ENCODE peak calls at places on chromosomes 16 and 17, in four cellular contexts. T is Peyer's patch, C is A549, M is HepG2. G is an unnamed sample.
A peak's percentile ranks its signal among the peaks of the same experiment; 100 is the strongest.

GRCh38 chr17:66614469-66614868 is 220.4 kb upstream of the CACNG5 start:
- DNase-seq in T (no peak), M (no peak), C (no peak), G (no peak)

GRCh38 chr17:41413353-41413752 is 11.0 kb downstream of the KRT37 start:
- DNase-seq in T (no peak), C (no peak), M (no peak), G (no peak)

GRCh38 chr17:16273499-16273898 is 56.5 kb downstream of the PIGL start:
- DNase-seq in M (no peak), C (no peak), T (no peak), G (no peak)

GRCh38 chr17:14222611-14223010 is 14.1 kb downstream of the CDRT15 start:
- DNase-seq in M (no peak), C (no peak), T (no peak), G (no peak)

GRCh38 chr17:79391808-79392233 is 219.0 kb downstream of the RBFOX3 start:
- DNase-seq in T (peak; percentile 83), C (peak; percentile 93), M (peak; percentile 48), G (peak; percentile 77)

GRCh38 chr16:67967956-67968439 is 439 bp downstream of the SLC12A4 start:
- DNase-seq in C (peak; percentile 36), M (no peak), T (no peak), G (peak; percentile 73)

GRCh38 chr16:69921125-69921524 is 30.0 kb upstream of the CLEC18A start:
- DNase-seq in M (no peak), T (no peak), C (no peak), G (no peak)

GRCh38 chr16:53908731-53909130 is 204.8 kb downstream of the FTO start:
- DNase-seq in T (no peak), C (no peak), M (no peak), G (no peak)

GRCh38 chr16:35180970-35181369 is 1721.6 kb downstream of the TP53TG3F start:
- DNase-seq in M (no peak), T (peak; percentile 25), C (no peak), G (no peak)

GRCh38 chr16:81483970-81484595 is 39.5 kb downstream of the CMIP start:
- DNase-seq in T (no peak), M (no peak), C (no peak), G (peak; percentile 23)

GRCh38 chr16:69831212-69832123 is 69.3 kb downstream of the WWP2 start:
- DNase-seq in T (no peak), M (peak; percentile 72), C (peak; percentile 65), G (no peak)

GRCh38 chr16:5451641-5452040 is 354.0 kb upstream of the EEF2KMT start:
- DNase-seq in M (no peak), T (no peak), C (no peak), G (no peak)

GRCh38 chr16:11391576-11391975 is 46.3 kb downstream of the RMI2 start:
- DNase-seq in M (no peak), T (no peak), C (no peak), G (no peak)

DNA sequence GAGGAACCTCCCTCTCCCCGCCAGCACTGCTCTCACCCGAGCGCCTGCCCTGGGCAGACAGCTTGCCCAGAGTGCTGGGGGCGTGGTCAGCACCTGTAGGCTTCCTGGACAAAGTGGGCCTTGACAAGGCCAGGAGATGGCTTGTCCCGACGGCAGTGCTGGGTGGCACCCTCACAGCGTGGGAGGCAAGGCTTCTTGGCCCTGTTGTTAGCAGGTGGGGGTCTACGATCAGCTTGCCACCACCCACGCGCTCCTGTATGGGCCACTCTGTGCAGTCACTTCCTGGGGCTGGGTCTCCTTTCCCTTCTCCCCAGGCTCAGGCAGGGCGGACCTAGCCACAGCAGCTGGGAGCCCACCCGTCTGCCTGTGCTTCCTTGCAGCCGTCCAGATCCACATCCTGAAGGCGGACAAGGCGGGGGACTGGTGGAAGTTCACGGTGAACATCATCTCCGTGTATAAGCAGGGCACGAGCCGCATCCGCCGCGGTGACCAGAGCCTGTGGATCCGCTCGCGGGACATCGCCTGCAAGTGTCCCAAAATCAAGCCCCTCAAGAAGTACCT is 218.0 kb downstream of the NTN1 start:
- DNase-seq in T (peak; percentile 56), C (no peak), M (no peak), G (no peak)
- TF ChIP-seq POLR2A in T (no peak), C (no peak), M (no peak), G (no peak)

GRCh38 chr17:78144146-78144719 is 2.0 kb upstream of the C17orf99 start:
- DNase-seq in M (no peak), T (peak; percentile 86), C (no peak), G (peak; percentile 80)

GRCh38 chr17:78144736-78145641 is 1.2 kb upstream of the C17orf99 start:
- DNase-seq in M (no peak), C (no peak), T (peak; percentile 57), G (no peak)

GRCh38 chr17:78141437-78142112 is 4.6 kb upstream of the C17orf99 start:
- DNase-seq in T (peak; percentile 50), M (no peak), C (no peak), G (no peak)

GRCh38 chr17:78142113-78142861 is 3.9 kb upstream of the C17orf99 start:
- DNase-seq in C (peak; percentile 85), T (peak; percentile 85), M (peak; percentile 65), G (no peak)

DNA sequence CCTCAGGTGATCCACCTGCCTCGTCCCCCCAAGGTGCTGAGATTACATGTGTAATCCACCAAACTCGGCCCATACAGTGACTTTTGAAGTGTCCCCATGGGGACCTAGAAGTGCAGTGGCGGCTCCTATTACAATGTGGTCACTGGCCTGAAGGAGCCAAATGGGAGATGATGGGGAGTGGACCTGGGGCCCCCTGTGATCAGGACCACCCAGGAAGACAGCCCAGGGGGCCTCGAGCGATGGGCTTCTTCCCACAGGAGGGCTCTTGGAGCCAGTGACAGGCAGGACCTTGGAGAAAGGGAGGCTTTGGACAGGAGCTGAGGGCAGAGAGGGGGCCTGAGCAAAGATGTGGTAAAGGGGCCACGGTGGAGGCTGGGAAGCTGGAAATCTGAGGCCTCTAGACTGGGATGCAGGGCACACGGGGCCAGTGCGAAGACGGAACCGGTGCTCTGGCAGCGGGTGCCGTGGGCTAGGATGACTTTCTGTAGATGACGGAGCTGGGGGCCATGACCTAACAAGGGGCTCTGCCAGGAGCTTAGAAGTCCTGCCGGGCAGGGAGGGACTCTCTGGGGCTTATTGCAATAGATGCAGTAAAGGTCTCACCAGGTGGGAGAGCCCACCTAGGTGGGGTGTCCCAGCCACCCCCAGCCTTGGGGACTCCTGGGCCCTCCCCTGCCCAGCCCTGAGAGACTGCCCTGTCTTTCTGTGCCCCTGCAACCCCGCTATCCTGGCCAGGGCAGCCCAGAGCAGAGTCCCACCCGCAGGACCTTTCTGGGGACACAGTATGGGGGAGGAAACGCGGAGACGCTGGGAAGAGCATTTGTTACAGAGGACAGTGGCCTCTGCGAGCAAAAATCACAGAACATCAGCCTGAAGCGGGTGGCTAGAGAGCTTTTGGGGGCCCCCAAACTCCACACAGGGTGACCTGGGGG is 2.7 kb upstream of the C17orf99 start:
- DNase-seq in C (no peak), T (no peak), M (no peak), G (no peak)
- TF ChIP-seq POLR2A in C (no peak), T (no peak), M (no peak), G (no peak)

GRCh38 chr16:9134739-9135138 is 43.3 kb downstream of the HAPSTR1 start:
- DNase-seq in C (peak; percentile 69), T (peak; percentile 83), M (peak; percentile 79), G (peak; percentile 39)
- TF ChIP-seq POLR2A in C (no peak), T (no peak), M (no peak), G (no peak)

GRCh38 chr17:48930435-48930873 is 14.2 kb downstream of the SNF8 start:
- DNase-seq in M (peak; percentile 66), T (no peak), C (no peak), G (no peak)

GRCh38 chr17:48925991-48926342 is 17.8 kb downstream of the UBE2Z start:
- DNase-seq in M (no peak), C (no peak), T (no peak), G (no peak)

GRCh38 chr17:48928876-48929811 is 15.5 kb downstream of the SNF8 start:
- DNase-seq in C (no peak), M (no peak), T (no peak), G (no peak)

GRCh38 chr17:48929812-48930165 is 14.9 kb downstream of the SNF8 start:
- DNase-seq in C (no peak), M (no peak), T (no peak), G (no peak)

GRCh38 chr17:48927978-48928716 is 16.5 kb downstream of the SNF8 start:
- DNase-seq in T (no peak), M (no peak), C (no peak), G (no peak)
- TF ChIP-seq POLR2A in T (no peak), M (peak; percentile 50), C (no peak), G (no peak)

GRCh38 chr17:36683387-36683786 is 82.0 kb downstream of the MRM1 start:
- DNase-seq in C (no peak), M (no peak), T (no peak), G (no peak)
- TF ChIP-seq POLR2A in C (no peak), M (no peak), T (no peak), G (no peak)

GRCh38 chr17:7688808-7689316 is 585 bp downstream of the WRAP53 start:
- DNase-seq in T (no peak), M (no peak), C (no peak), G (no peak)

GRCh38 chr17:7686221-7687071 is 844 bp downstream of the TP53 start:
- DNase-seq in T (peak; percentile 87), C (peak; percentile 78), M (peak; percentile 77), G (peak; percentile 97)

GRCh38 chr17:7687072-7687907 is at the start of gene TP53:
- DNase-seq in T (peak; percentile 96), C (peak; percentile 91), M (peak; percentile 90), G (peak; percentile 96)

GRCh38 chr17:7685533-7686220 is 1.6 kb downstream of the TP53 start:
- DNase-seq in M (peak; percentile 86), T (peak; percentile 96), C (peak; percentile 91), G (peak; percentile 97)

DNA sequence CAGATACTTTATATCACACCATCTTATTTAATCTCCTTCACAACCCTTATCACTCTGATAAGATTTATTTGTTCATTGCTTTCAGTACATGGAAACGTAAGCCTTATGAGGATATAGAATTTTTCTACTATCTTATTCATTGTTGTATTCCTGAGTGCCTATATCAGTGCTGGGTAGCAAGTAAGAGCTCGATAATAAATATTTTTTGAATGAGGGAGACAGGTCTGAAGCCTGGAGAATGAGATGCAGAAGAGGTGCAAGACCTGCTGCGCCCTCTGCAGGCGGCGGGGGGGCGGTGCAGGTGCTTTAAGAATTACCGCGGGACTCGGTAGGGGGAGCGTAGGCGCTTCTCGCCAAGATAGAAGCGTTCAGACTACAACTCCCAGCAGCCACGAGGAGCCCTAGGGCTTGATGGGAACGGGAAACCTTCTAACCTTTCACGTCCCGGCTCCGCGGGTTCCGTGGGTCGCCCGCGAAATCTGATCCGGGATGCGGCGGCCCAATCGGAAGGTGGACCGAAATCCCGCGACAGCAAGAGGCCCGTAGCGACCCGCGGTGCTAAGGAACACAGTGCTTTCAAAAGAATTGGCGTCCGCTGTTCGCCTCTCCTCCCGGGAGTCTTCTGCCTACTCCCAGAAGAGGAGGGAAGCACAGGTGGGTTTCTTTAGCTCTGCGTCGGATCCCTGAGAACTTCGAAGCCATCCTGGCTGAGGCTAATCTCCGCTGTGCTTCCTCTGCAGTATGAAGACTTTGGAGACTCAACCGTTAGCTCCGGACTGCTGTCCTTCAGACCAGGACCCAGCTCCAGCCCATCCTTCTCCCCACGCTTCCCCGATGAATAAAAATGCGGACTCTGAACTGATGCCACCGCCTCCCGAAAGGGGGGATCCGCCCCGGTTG is at the start of gene WRAP53:
- DNase-seq in T (peak; percentile 99), M (peak; percentile 98), C (peak; percentile 98), G (peak; percentile 96)
- TF ChIP-seq POLR2A in T (no peak), M (peak; percentile 83), C (peak; percentile 66), G (no peak)

G was measured in erythroblast.